ENCODE peak calls at places on chromosomes 5 and 9, in four cellular contexts. E, G, W and T are unnamed samples.

GRCh38 chr5:62289813-62290212 is 16.2 kb upstream of the KIF2A start:
- DNase-seq in W (no peak), E (no peak), G (no peak), T (no peak)

GRCh38 chr9:80878556-80878955 is 810.8 kb downstream of the TLE1 start:
- DNase-seq in G (no peak), W (no peak), E (no peak), T (no peak)

GRCh38 chr5:72107874-72108199 is 562 bp downstream of the MAP1B start:
- DNase-seq in W (no peak), G (peak; percentile 31), E (no peak), T (no peak)

GRCh38 chr9:121858788-121859187 is 207.4 kb downstream of the DAB2IP start:
- DNase-seq in W (no peak), G (no peak), E (no peak), T (no peak)

GRCh38 chr9:70553718-70554673 is 139.5 kb upstream of the KLF9 start:
- DNase-seq in W (no peak), E (no peak), G (peak; percentile 80), T (no peak)

GRCh38 chr9:78821126-78821822 is 524.3 kb downstream of the PSAT1 start:
- DNase-seq in W (no peak), E (no peak), G (peak; percentile 27), T (no peak)

GRCh38 chr5:114726126-114726525 is 364.3 kb downstream of the KCNN2 start:
- DNase-seq in E (no peak), G (no peak), W (no peak), T (no peak)

GRCh38 chr5:148457183-148457620 is 73.4 kb downstream of the FBXO38 start:
- DNase-seq in G (no peak), E (no peak), W (peak; percentile 7), T (peak; percentile 14)

GRCh38 chr5:32540446-32540845 is 44.9 kb upstream of the SUB1 start:
- DNase-seq in G (no peak), E (no peak), W (no peak), T (no peak)

GRCh38 chr9:19934301-19934868 is 145.5 kb upstream of the SLC24A2 start:
- DNase-seq in E (no peak), G (peak; percentile 36), W (no peak), T (no peak)

GRCh38 chr9:132094314-132094791 is 14.7 kb upstream of the MED27 start:
- DNase-seq in W (no peak), G (peak; percentile 95), E (no peak), T (no peak)

GRCh38 chr5:9845185-9845584 is 215.0 kb upstream of the TAS2R1 start:
- DNase-seq in E (no peak), W (no peak), G (no peak), T (no peak)

GRCh38 chr5:6328173-6328572 is 50.2 kb downstream of the MED10 start:
- DNase-seq in G (peak; percentile 14), E (no peak), W (no peak), T (no peak)

GRCh38 chr5:5558593-5558992 is 136.1 kb downstream of the ICE1 start:
- DNase-seq in E (no peak), G (no peak), W (no peak), T (no peak)

GRCh38 chr9:38347946-38348345 is 44.6 kb upstream of the ALDH1B1 start:
- DNase-seq in E (no peak), W (no peak), G (no peak), T (no peak)

GRCh38 chr5:72197393-72197792 is 90.1 kb downstream of the MAP1B start:
- DNase-seq in E (no peak), G (no peak), W (no peak), T (no peak)

GRCh38 chr5:775960-776861 is 8.3 kb downstream of the ZDHHC11B start:
- DNase-seq in W (no peak), E (no peak), G (no peak), T (no peak)

GRCh38 chr5:167304834-167305469 is 986.5 kb upstream of the WWC1 start:
- DNase-seq in W (no peak), E (no peak), G (no peak), T (no peak)

GRCh38 chr9:27292646-27293045 is 4.3 kb downstream of the EQTN start:
- DNase-seq in E (no peak), G (peak; percentile 52), W (no peak), T (no peak)

GRCh38 chr5:41954286-41954685 is 29.2 kb downstream of the FBXO4 start:
- DNase-seq in E (no peak), W (no peak), G (no peak), T (no peak)

GRCh38 chr9:133960568-133961129 is 31.5 kb downstream of the VAV2 start:
- DNase-seq in E (no peak), G (peak; percentile 7), W (no peak), T (no peak)

GRCh38 chr9:115373000-115373709 is 255.2 kb upstream of the TNC start:
- DNase-seq in W (no peak), G (peak; percentile 91), E (peak; percentile 16), T (no peak)

GRCh38 chr9:96256800-96257199 is 45.2 kb downstream of the HSD17B3 start:
- DNase-seq in G (no peak), E (no peak), W (no peak), T (no peak)

GRCh38 chr9:133780404-133780945 is 42.3 kb upstream of the SARDH start:
- DNase-seq in G (no peak), W (no peak), E (no peak), T (no peak)

GRCh38 chr5:107952450-107952849 is 281.7 kb upstream of the EFNA5 start:
- DNase-seq in W (no peak), G (no peak), E (no peak), T (no peak)

GRCh38 chr9:15227491-15227890 is 79.5 kb downstream of the TTC39B start:
- DNase-seq in W (no peak), G (no peak), E (no peak), T (no peak)

GRCh38 chr5:53170748-53171349 is 61.3 kb upstream of the MOCS2 start:
- DNase-seq in G (peak; percentile 70), E (no peak), W (no peak), T (no peak)

GRCh38 chr9:128136816-128137793 is 9.6 kb upstream of the PTGES2 start:
- DNase-seq in E (no peak), G (peak; percentile 58), W (no peak), T (no peak)

GRCh38 chr9:122016309-122016708 is 76.8 kb downstream of the TTLL11 start:
- DNase-seq in E (no peak), W (no peak), G (no peak), T (no peak)

GRCh38 chr5:104363567-104363966 is 801.0 kb upstream of the NUDT12 start:
- DNase-seq in G (no peak), E (no peak), W (no peak), T (no peak)

GRCh38 chr5:79689541-79690466 is at the start of gene CMYA5:
- DNase-seq in W (no peak), G (no peak), E (no peak), T (no peak)

GRCh38 chr5:102617857-102618187 is 119.0 kb upstream of the SLCO6A1 start:
- DNase-seq in E (no peak), G (no peak), W (no peak), T (no peak)

GRCh38 chr5:115377468-115378217 is 81.2 kb upstream of the CCDC112 start:
- DNase-seq in E (peak; percentile 4), W (no peak), G (peak; percentile 89), T (no peak)

GRCh38 chr9:13213998-13214397 is 65.5 kb downstream of the MPDZ start:
- DNase-seq in W (no peak), E (no peak), G (no peak), T (no peak)

GRCh38 chr5:107518219-107519015 is 152.3 kb downstream of the EFNA5 start:
- DNase-seq in E (no peak), W (no peak), G (no peak), T (no peak)

GRCh38 chr9:76216161-76216649 is 178.0 kb downstream of the RFK start:
- DNase-seq in W (no peak), G (peak; percentile 90), E (no peak), T (no peak)